ENCODE peak calls at places on chromosome 12, in nine cellular contexts. X is HCT116; P is stimulated activated CD4-positive, alpha-beta T cell treated with anti-CD3 and anti-CD28 coated beads, Interleukin-4, amount 100 ng/mL, for 48 hours; J is GM19239; R is LoVo; D is T1000; W is HFFc6; F is hypothalamus; T is caudate nucleus. I is an unnamed sample.

GRCh38 chr12:62928632-62929031 is 6.3 kb downstream of the PPM1H start:
- DNase-seq in X (no peak), P (no peak), J (no peak), R (no peak), D (no peak), W (no peak), F (no peak), T (no peak), I (no peak)

GRCh38 chr12:117028254-117028653 is 71.0 kb downstream of the TESC start:
- DNase-seq in X (no peak), P (no peak), J (no peak), R (no peak), D (no peak), W (no peak), F (no peak), T (no peak), I (no peak)

GRCh38 chr12:1117970-1118563 is 127.0 kb downstream of the ERC1 start:
- DNase-seq in X (peak), P (peak), J (peak), R (peak), D (peak), W (peak), F (no peak), T (no peak), I (peak)

GRCh38 chr12:122523280-122523679 is 3.5 kb downstream of the RSRC2 start:
- DNase-seq in X (no peak), P (no peak), J (no peak), R (no peak), D (no peak), W (peak), F (no peak), T (no peak), I (no peak)

GRCh38 chr12:49296836-49297694 is 2.1 kb downstream of the PRPH start:
- DNase-seq in X (peak), P (peak), J (no peak), R (peak), D (no peak), W (no peak), F (no peak), T (no peak), I (peak)

GRCh38 chr12:48999371-49000131 is at the start of gene DDN:
- DNase-seq in X (peak), P (no peak), J (no peak), R (no peak), D (no peak), W (peak), F (no peak), T (no peak), I (no peak)

GRCh38 chr12:20007331-20007730 is 361.0 kb upstream of the PDE3A start:
- DNase-seq in X (no peak), P (no peak), J (no peak), R (no peak), D (no peak), W (no peak), F (no peak), T (no peak), I (no peak)

GRCh38 chr12:1127021-1127420 is 136.0 kb downstream of the ERC1 start:
- DNase-seq in X (no peak), P (no peak), J (no peak), R (no peak), D (no peak), W (no peak), F (no peak), T (no peak), I (no peak)

GRCh38 chr12:49283541-49284429 is 11.2 kb upstream of the PRPH start:
- DNase-seq in X (no peak), P (no peak), J (no peak), R (no peak), D (no peak), W (no peak), F (no peak), T (no peak), I (no peak)

GRCh38 chr12:93664573-93665138 is 12.5 kb upstream of the CRADD start:
- DNase-seq in X (no peak), P (no peak), J (no peak), R (no peak), D (no peak), W (peak), F (no peak), T (no peak), I (no peak)

GRCh38 chr12:26828315-26828714 is 4.7 kb downstream of the ITPR2 start:
- DNase-seq in X (no peak), P (no peak), J (no peak), R (no peak), D (no peak), W (no peak), F (no peak), T (no peak), I (no peak)

GRCh38 chr12:53214687-53215455 is 7.8 kb upstream of the ITGB7 start:
- DNase-seq in X (no peak), P (no peak), J (no peak), R (no peak), D (no peak), W (no peak), F (no peak), T (no peak), I (no peak)

GRCh38 chr12:49874142-49874897 is 29.4 kb downstream of the FAIM2 start:
- DNase-seq in X (no peak), P (no peak), J (no peak), R (no peak), D (no peak), W (no peak), F (no peak), T (no peak), I (no peak)

GRCh38 chr12:1810201-1810930 is 10.0 kb upstream of the LRTM2 start:
- DNase-seq in X (no peak), P (no peak), J (no peak), R (no peak), D (peak), W (no peak), F (no peak), T (no peak), I (no peak)

GRCh38 chr12:63150255-63151060 is 543 bp downstream of the AVPR1A start:
- DNase-seq in X (no peak), P (no peak), J (no peak), R (no peak), D (peak), W (no peak), F (no peak), T (no peak), I (peak)

GRCh38 chr12:50926415-50926814 is 25.9 kb upstream of the HIGD1C start:
- DNase-seq in X (no peak), P (no peak), J (no peak), R (no peak), D (no peak), W (no peak), F (no peak), T (no peak), I (no peak)